ENCODE peak calls at places on chromosomes 11 and 22, in five cellular contexts. S is mesendoderm; Q is naive thymus-derived CD4-positive, alpha-beta T cell; R is AG04450; A is tibial artery. Y is an unnamed sample.

GRCh38 chr11:106011481-106011880 is 10.6 kb downstream of the MSANTD4 start:
- DNase-seq in S (no peak), Q (no peak), R (no peak), A (no peak), Y (no peak)

GRCh38 chr11:113695207-113695606 is 10.9 kb downstream of the TMPRSS5 start:
- DNase-seq in S (no peak), Q (no peak), R (no peak), A (no peak), Y (no peak)

GRCh38 chr11:20005747-20006146 is 154.5 kb downstream of the DBX1 start:
- DNase-seq in S (no peak), Q (no peak), R (no peak), A (no peak), Y (no peak)

GRCh38 chr11:10325398-10326079 is 20.7 kb downstream of the ADM start:
- DNase-seq in S (no peak), Q (no peak), R (peak), A (no peak), Y (no peak)

GRCh38 chr11:45871638-45872037 is 13.8 kb upstream of the MAPK8IP1 start:
- DNase-seq in S (no peak), Q (no peak), R (no peak), A (no peak), Y (no peak)

GRCh38 chr11:1468473-1469066 is 18.0 kb downstream of the MOB2 start:
- DNase-seq in S (no peak), Q (no peak), R (no peak), A (peak), Y (no peak)

GRCh38 chr11:112880454-112880853 is 80.8 kb upstream of the NCAM1 start:
- DNase-seq in S (no peak), Q (no peak), R (no peak), A (no peak), Y (no peak)

GRCh38 chr11:32829680-32830412 is at the start of gene PRRG4:
- DNase-seq in S (peak), Q (no peak), R (no peak), A (peak), Y (peak)

GRCh38 chr11:45651841-45652745 is 13.3 kb downstream of the CHST1 start:
- DNase-seq in S (no peak), Q (no peak), R (no peak), A (no peak), Y (no peak)

GRCh38 chr11:76750746-76751145 is 32.4 kb upstream of the TSKU start:
- DNase-seq in S (no peak), Q (no peak), R (no peak), A (no peak), Y (no peak)

GRCh38 chr11:9396310-9396709 is 11.9 kb downstream of the IPO7 start:
- DNase-seq in S (no peak), Q (no peak), R (no peak), A (no peak), Y (no peak)

GRCh38 chr11:104222464-104222863 is 58.5 kb upstream of the PDGFD start:
- DNase-seq in S (no peak), Q (no peak), R (no peak), A (no peak), Y (no peak)

GRCh38 chr22:20905415-20906386 is 11.5 kb upstream of the CRKL start:
- DNase-seq in S (no peak), Q (no peak), R (no peak), A (no peak), Y (no peak)

GRCh38 chr11:69080361-69080973 is 31.7 kb downstream of the TPCN2 start:
- DNase-seq in S (no peak), Q (no peak), R (no peak), A (no peak), Y (no peak)

GRCh38 chr22:30127749-30128166 is 47.5 kb downstream of the HORMAD2 start:
- DNase-seq in S (no peak), Q (no peak), R (peak), A (no peak), Y (no peak)

GRCh38 chr11:92861641-92862040 is 107.8 kb upstream of the MTNR1B start:
- DNase-seq in S (peak), Q (no peak), R (no peak), A (no peak), Y (no peak)

GRCh38 chr11:9716275-9717039 is 52.6 kb downstream of the SWAP70 start:
- DNase-seq in S (no peak), Q (no peak), R (peak), A (no peak), Y (peak)

GRCh38 chr22:48720662-48721393 is 1106.8 kb downstream of the BRD1 start:
- DNase-seq in S (no peak), Q (no peak), R (no peak), A (peak), Y (no peak)

GRCh38 chr22:28229566-28230483 is 310.8 kb upstream of the PITPNB start:
- DNase-seq in S (no peak), Q (no peak), R (no peak), A (no peak), Y (no peak)

GRCh38 chr22:32477608-32478007 is 3.0 kb downstream of the FBXO7 start:
- DNase-seq in S (no peak), Q (no peak), R (no peak), A (no peak), Y (no peak)

GRCh38 chr11:4766420-4767043 is 3.2 kb downstream of the OR51F1 start:
- DNase-seq in S (no peak), Q (no peak), R (no peak), A (no peak), Y (no peak)

GRCh38 chr22:19825016-19825339 is 29.7 kb downstream of the GNB1L start:
- DNase-seq in S (no peak), Q (no peak), R (no peak), A (peak), Y (no peak)

GRCh38 chr22:19826619-19826950 is 28.1 kb downstream of the GNB1L start:
- DNase-seq in S (no peak), Q (no peak), R (no peak), A (no peak), Y (no peak)

GRCh38 chr22:19828035-19828401 is 26.7 kb downstream of the GNB1L start:
- DNase-seq in S (no peak), Q (no peak), R (no peak), A (no peak), Y (no peak)

GRCh38 chr22:19825904-19826618 is 28.6 kb downstream of the GNB1L start:
- DNase-seq in S (no peak), Q (no peak), R (no peak), A (peak), Y (no peak)

GRCh38 chr22:19827341-19828034 is 27.2 kb downstream of the GNB1L start:
- DNase-seq in S (no peak), Q (no peak), R (no peak), A (no peak), Y (no peak)
- H3K27ac ChIP-seq in S (no peak), Q (no peak), R (no peak), A (no peak), Y (no peak)

GRCh38 chr22:18156878-18157713 is 7.1 kb downstream of the USP18 start:
- DNase-seq in S (peak), Q (no peak), R (peak), A (peak), Y (peak)
- H3K27ac ChIP-seq in S (no peak), Q (no peak), R (peak), A (peak), Y (no peak)

GRCh38 chr11:73334244-73335203 is 26.4 kb downstream of the ARHGEF17 start:
- DNase-seq in S (peak), Q (no peak), R (no peak), A (peak), Y (peak)
- H3K27ac ChIP-seq in S (peak), Q (no peak), R (peak), A (peak), Y (peak)

GRCh38 chr11:111749646-111750045 is 16.5 kb downstream of the PPP2R1B start:
- DNase-seq in S (no peak), Q (no peak), R (no peak), A (no peak), Y (no peak)

GRCh38 chr11:111748035-111748804 is 18.0 kb downstream of the PPP2R1B start:
- DNase-seq in S (no peak), Q (no peak), R (no peak), A (no peak), Y (no peak)

GRCh38 chr11:111743700-111744099 is 22.5 kb downstream of the PPP2R1B start:
- DNase-seq in S (no peak), Q (no peak), R (no peak), A (no peak), Y (no peak)

GRCh38 chr11:111745719-111746504 is 20.3 kb downstream of the PPP2R1B start:
- DNase-seq in S (no peak), Q (no peak), R (no peak), A (no peak), Y (no peak)
- H3K27ac ChIP-seq in S (no peak), Q (no peak), R (peak), A (peak), Y (no peak)

GRCh38 chr11:94144233-94144632 is 15.6 kb downstream of the PANX1 start:
- DNase-seq in S (peak), Q (no peak), R (no peak), A (no peak), Y (no peak)
- H3K27ac ChIP-seq in S (no peak), Q (no peak), R (no peak), A (no peak), Y (no peak)